ENCODE peak calls at places on chromosome 22, in eight cellular contexts. I is naive thymus-derived CD4-positive, alpha-beta T cell; B is adrenal gland; J is epithelial cell of esophagus; V is NCI-H1092; G is Daoy; R is NCI-H1436 treated with DMSO at 0.1 percent for 48 hours; N is activated naive CD4-positive, alpha-beta T cell treated with anti-CD3 and anti-CD28 coated beads, Interleukin-2, amount 50 U/mL, for 16 hours. U is an unnamed sample.

GRCh38 chr22:39558950-39559349 is 11.6 kb upstream of the CACNA1I start:
- DNase-seq in I (no peak), B (no peak), J (no peak), V (no peak), G (no peak), R (no peak), N (no peak), U (no peak)

GRCh38 chr22:49992921-49993648 is 19.5 kb downstream of the IL17REL start:
- DNase-seq in I (no peak), B (peak; percentile 71), J (peak; percentile 68), V (peak; percentile 5), G (peak; percentile 54), R (no peak), N (peak; percentile 76), U (peak; percentile 58)

GRCh38 chr22:25024895-25025294 is 72.4 kb downstream of the KIAA1671 start:
- DNase-seq in I (no peak), B (no peak), J (no peak), V (no peak), G (no peak), R (no peak), N (no peak), U (no peak)

GRCh38 chr22:41702763-41703162 is 3.5 kb downstream of the MEI1 start:
- DNase-seq in I (no peak), B (no peak), J (no peak), V (no peak), G (no peak), R (no peak), N (no peak), U (no peak)

GRCh38 chr22:43185860-43186261 is 1.1 kb downstream of the TTLL12 start:
- DNase-seq in I (no peak), B (peak; percentile 82), J (peak; percentile 42), V (peak; percentile 5), G (peak; percentile 39), R (no peak), N (no peak), U (peak; percentile 14)

GRCh38 chr22:42511401-42511891 is 8.2 kb downstream of the RRP7A start:
- DNase-seq in I (no peak), B (no peak), J (no peak), V (no peak), G (no peak), R (no peak), N (no peak), U (no peak)

GRCh38 chr22:36727927-36728488 is 24.5 kb upstream of the CACNG2 start:
- DNase-seq in I (no peak), B (no peak), J (no peak), V (no peak), G (no peak), R (no peak), N (no peak), U (no peak)

GRCh38 chr22:50694766-50695420 is 22.3 kb downstream of the SHANK3 start:
- DNase-seq in I (no peak), B (peak; percentile 4), J (no peak), V (no peak), G (no peak), R (no peak), N (peak; percentile 4), U (no peak)

GRCh38 chr22:25752615-25753214 is 10.7 kb downstream of the MYO18B start:
- DNase-seq in I (no peak), B (no peak), J (no peak), V (no peak), G (no peak), R (no peak), N (no peak), U (no peak)

GRCh38 chr22:43346521-43346929 is 3.4 kb upstream of the SCUBE1 start:
- DNase-seq in I (peak; percentile 27), B (peak; percentile 62), J (peak; percentile 49), V (peak; percentile 0), G (peak; percentile 67), R (peak; percentile 4), N (peak; percentile 67), U (peak; percentile 75)

GRCh38 chr22:38927033-38927789 is 30.2 kb upstream of the APOBEC3A start:
- DNase-seq in I (no peak), B (peak; percentile 85), J (peak; percentile 51), V (no peak), G (peak; percentile 54), R (peak; percentile 13), N (peak; percentile 51), U (peak; percentile 85)

GRCh38 chr22:41092847-41093371 is 517 bp downstream of the EP300 start:
- DNase-seq in I (peak; percentile 8), B (peak; percentile 55), J (peak; percentile 37), V (peak; percentile 23), G (peak; percentile 36), R (no peak), N (no peak), U (peak; percentile 35)

GRCh38 chr22:40044870-40045834 is 50.4 kb downstream of the FAM83F start:
- DNase-seq in I (peak; percentile 68), B (peak; percentile 56), J (peak; percentile 28), V (no peak), G (peak; percentile 72), R (no peak), N (peak; percentile 76), U (peak; percentile 52)

U was measured in mesendoderm.